ENCODE peak calls at places on chromosomes 11 and 22, in nine cellular contexts. N is nephron progenitor cell; B is myocyte; W is NCI-H1436; Y is A673; K is activated naive CD4-positive, alpha-beta T cell treated with anti-CD3 and anti-CD28 coated beads, Interleukin-2, amount 10 ng/mL, durations not matched to agents 7 days and 5 days; E is frontal cortex; T is CD8-positive, alpha-beta T cell; O is GM04503. C is an unnamed sample.

GRCh38 chr11:17063171-17064002 is 14.1 kb downstream of the RPS13 start:
- DNase-seq in E (peak), Y (peak), O (no peak), T (no peak), N (peak), B (peak), W (peak), K (peak), C (peak)

GRCh38 chr11:41486436-41486835 is 27.0 kb upstream of the LRRC4C start:
- DNase-seq in O (no peak), K (no peak), B (no peak), E (no peak), Y (no peak), T (no peak), N (no peak), W (no peak), C (no peak)

GRCh38 chr11:23688835-23689234 is 808.0 kb upstream of the LUZP2 start:
- DNase-seq in Y (peak), N (no peak), O (no peak), K (no peak), E (no peak), T (no peak), B (peak), W (no peak), C (no peak)

GRCh38 chr11:99739464-99740089 is 718.8 kb downstream of the CNTN5 start:
- DNase-seq in E (no peak), N (peak), O (no peak), W (peak), B (peak), T (no peak), K (no peak), Y (peak), C (no peak)

GRCh38 chr22:40400173-40400572 is 29.8 kb downstream of the SGSM3 start:
- DNase-seq in E (no peak), O (no peak), T (no peak), B (peak), Y (no peak), N (no peak), K (peak), W (no peak), C (peak)

GRCh38 chr11:99614353-99614752 is 593.6 kb downstream of the CNTN5 start:
- DNase-seq in E (no peak), T (no peak), K (no peak), N (no peak), Y (no peak), B (no peak), O (no peak), W (no peak), C (no peak)

GRCh38 chr11:3886985-3887384 is 31.5 kb downstream of the STIM1 start:
- DNase-seq in O (no peak), B (no peak), K (no peak), E (no peak), T (no peak), N (no peak), W (no peak), Y (no peak), C (no peak)

GRCh38 chr11:43944761-43945311 is 2.4 kb downstream of the C11orf96 start:
- DNase-seq in T (peak), E (peak), Y (peak), B (peak), O (no peak), K (peak), N (peak), W (peak), C (peak)

GRCh38 chr22:46009730-46010129 is 32.8 kb upstream of the WNT7B start:
- DNase-seq in K (no peak), Y (no peak), T (no peak), E (no peak), O (no peak), N (no peak), B (peak), W (no peak), C (no peak)

GRCh38 chr11:44920451-44920850 is 30.2 kb downstream of the TP53I11 start:
- DNase-seq in E (no peak), T (no peak), K (no peak), W (no peak), Y (no peak), N (no peak), O (no peak), B (no peak), C (no peak)

GRCh38 chr11:41282436-41282835 is 177.0 kb downstream of the LRRC4C start:
- DNase-seq in N (no peak), B (no peak), W (no peak), E (no peak), O (no peak), T (no peak), Y (no peak), K (no peak), C (no peak)

GRCh38 chr22:49574205-49574604 is 253.5 kb downstream of the BRD1 start:
- DNase-seq in W (no peak), N (no peak), B (no peak), K (peak), E (no peak), Y (no peak), O (no peak), T (no peak), C (no peak)

GRCh38 chr22:47847281-47847890 is 1084.9 kb downstream of the TBC1D22A start:
- DNase-seq in W (no peak), O (no peak), N (no peak), E (no peak), B (no peak), Y (no peak), K (no peak), T (no peak), C (no peak)

GRCh38 chr11:81585534-81585933 is 1148.1 kb downstream of the FAM181B start:
- DNase-seq in B (no peak), K (no peak), O (no peak), W (no peak), T (no peak), N (no peak), E (no peak), Y (no peak), C (no peak)

GRCh38 chr22:24550028-24550901 is 4.7 kb downstream of the GUCD1 start:
- DNase-seq in N (no peak), B (no peak), E (no peak), K (no peak), T (no peak), O (no peak), W (no peak), Y (no peak), C (no peak)

GRCh38 chr11:12389676-12390075 is 12.3 kb downstream of the PARVA start:
- DNase-seq in N (no peak), E (no peak), B (no peak), K (no peak), O (no peak), T (no peak), Y (no peak), W (no peak), C (no peak)

GRCh38 chr11:43942651-43943356 is 367 bp downstream of the C11orf96 start:
- DNase-seq in O (no peak), K (peak), Y (peak), E (peak), N (peak), W (no peak), B (peak), T (no peak), C (no peak)

GRCh38 chr11:21007297-21007696 is 337.9 kb downstream of the NELL1 start:
- DNase-seq in B (no peak), O (no peak), K (no peak), T (no peak), Y (no peak), W (no peak), N (no peak), E (no peak), C (no peak)